ENCODE peak calls at places on chromosome 2, in four cellular contexts. One of them, this sample, is unnamed.

GRCh38 chr2:98917031-98917459 is 19.0 kb downstream of the CRACDL start:
- DNase-seq in WTC11: no peak
- DNase-seq in K562: no peak
- DNase-seq in SK-N-SH: no peak
- DNase-seq in this sample: no peak

GRCh38 chr2:160062283-160063005 is at the start of gene PLA2R1:
- DNase-seq in WTC11: peak; percentile 73
- DNase-seq in K562: no peak
- DNase-seq in SK-N-SH: no peak
- DNase-seq in this sample: no peak

GRCh38 chr2:240434728-240435456 is 571 bp upstream of the GPC1 start:
- DNase-seq in WTC11: peak; percentile 91
- DNase-seq in K562: peak; percentile 93
- DNase-seq in SK-N-SH: peak; percentile 99
- DNase-seq in this sample: peak; percentile 52

GRCh38 chr2:135904590-135904989 is 28.3 kb upstream of the MCM6 start:
- DNase-seq in WTC11: no peak
- DNase-seq in K562: no peak
- DNase-seq in SK-N-SH: no peak
- DNase-seq in this sample: no peak

GRCh38 chr2:102103992-102104871 is 38.3 kb upstream of the IL1R1 start:
- DNase-seq in WTC11: no peak
- DNase-seq in K562: no peak
- DNase-seq in SK-N-SH: no peak
- DNase-seq in this sample: no peak

GRCh38 chr2:2166844-2167243 is 164.2 kb downstream of the MYT1L start:
- DNase-seq in WTC11: no peak
- DNase-seq in K562: no peak
- DNase-seq in SK-N-SH: no peak
- DNase-seq in this sample: no peak

GRCh38 chr2:107810734-107811133 is 16.0 kb upstream of the RGPD4 start:
- DNase-seq in WTC11: no peak
- DNase-seq in K562: no peak
- DNase-seq in SK-N-SH: no peak
- DNase-seq in this sample: no peak

GRCh38 chr2:114170070-114170469 is 272.4 kb upstream of the DPP10 start:
- DNase-seq in WTC11: no peak
- DNase-seq in K562: no peak
- DNase-seq in SK-N-SH: no peak
- DNase-seq in this sample: no peak

GRCh38 chr2:215635788-215636139 is 199.9 kb upstream of the FN1 start:
- DNase-seq in WTC11: no peak
- DNase-seq in K562: no peak
- DNase-seq in SK-N-SH: no peak
- DNase-seq in this sample: peak; percentile 55

GRCh38 chr2:112541315-112542122 is 746 bp upstream of the POLR1B start:
- DNase-seq in WTC11: peak; percentile 73
- DNase-seq in K562: peak; percentile 81
- DNase-seq in SK-N-SH: peak; percentile 88
- DNase-seq in this sample: no peak

GRCh38 chr2:85419009-85419711 is 646 bp downstream of the SH2D6 start:
- DNase-seq in WTC11: no peak
- DNase-seq in K562: no peak
- DNase-seq in SK-N-SH: no peak
- DNase-seq in this sample: peak; percentile 74

GRCh38 chr2:113896791-113897190 is 6.9 kb downstream of the ACTR3 start:
- DNase-seq in WTC11: no peak
- DNase-seq in K562: no peak
- DNase-seq in SK-N-SH: no peak
- DNase-seq in this sample: no peak

GRCh38 chr2:233745073-233745755 is 14.9 kb upstream of the UGT1A1 start:
- DNase-seq in WTC11: no peak
- DNase-seq in K562: no peak
- DNase-seq in SK-N-SH: no peak
- DNase-seq in this sample: peak; percentile 98

GRCh38 chr2:902584-902983 is 48.1 kb upstream of the SNTG2 start:
- DNase-seq in WTC11: no peak
- DNase-seq in K562: no peak
- DNase-seq in SK-N-SH: no peak
- DNase-seq in this sample: no peak

GRCh38 chr2:173851256-173851655 is 113.9 kb downstream of the SP3 start:
- DNase-seq in WTC11: no peak
- DNase-seq in K562: no peak
- DNase-seq in SK-N-SH: peak; percentile 12
- DNase-seq in this sample: no peak

GRCh38 chr2:224162122-224162521 is 123.0 kb upstream of the SERPINE2 start:
- DNase-seq in WTC11: no peak
- DNase-seq in K562: no peak
- DNase-seq in SK-N-SH: no peak
- DNase-seq in this sample: no peak

GRCh38 chr2:200695178-200695930 is 109.5 kb downstream of the AOX1 start:
- DNase-seq in WTC11: no peak
- DNase-seq in K562: no peak
- DNase-seq in SK-N-SH: no peak
- DNase-seq in this sample: no peak

GRCh38 chr2:29062371-29062770 is 12.0 kb downstream of the PCARE start:
- DNase-seq in WTC11: no peak
- DNase-seq in K562: no peak
- DNase-seq in SK-N-SH: no peak
- DNase-seq in this sample: no peak

GRCh38 chr2:39488450-39488849 is 51.4 kb upstream of the MAP4K3 start:
- DNase-seq in WTC11: no peak
- DNase-seq in K562: no peak
- DNase-seq in SK-N-SH: no peak
- DNase-seq in this sample: peak; percentile 83

GRCh38 chr2:4576075-4576474 is 872.7 kb downstream of the DCDC2C start:
- DNase-seq in WTC11: no peak
- DNase-seq in K562: no peak
- DNase-seq in SK-N-SH: no peak
- DNase-seq in this sample: no peak

GRCh38 chr2:109376796-109377495 is 236.8 kb downstream of the SEPTIN10 start:
- DNase-seq in WTC11: no peak
- DNase-seq in K562: no peak
- DNase-seq in SK-N-SH: no peak
- DNase-seq in this sample: no peak

GRCh38 chr2:34096552-34097171 is 497.6 kb upstream of the FAM98A start:
- DNase-seq in WTC11: peak; percentile 58
- DNase-seq in K562: peak; percentile 14
- DNase-seq in SK-N-SH: peak; percentile 36
- DNase-seq in this sample: peak; percentile 53

GRCh38 chr2:75221872-75222271 is 22.6 kb upstream of the TACR1 start:
- DNase-seq in WTC11: no peak
- DNase-seq in K562: no peak
- DNase-seq in SK-N-SH: no peak
- DNase-seq in this sample: no peak

GRCh38 chr2:150588210-150588870 is 100.9 kb upstream of the RND3 start:
- DNase-seq in WTC11: no peak
- DNase-seq in K562: no peak
- DNase-seq in SK-N-SH: no peak
- DNase-seq in this sample: no peak

GRCh38 chr2:70443726-70444125 is 109.9 kb downstream of the TGFA start:
- DNase-seq in WTC11: no peak
- DNase-seq in K562: no peak
- DNase-seq in SK-N-SH: no peak
- DNase-seq in this sample: no peak

GRCh38 chr2:111247491-111247890 is 126.8 kb downstream of the BCL2L11 start:
- DNase-seq in WTC11: no peak
- DNase-seq in K562: no peak
- DNase-seq in SK-N-SH: no peak
- DNase-seq in this sample: no peak

GRCh38 chr2:234467289-234467688 is 29.6 kb downstream of the ARL4C start:
- DNase-seq in WTC11: no peak
- DNase-seq in K562: no peak
- DNase-seq in SK-N-SH: no peak
- DNase-seq in this sample: no peak

GRCh38 chr2:230128943-230129342 is 60.2 kb upstream of the SLC16A14 start:
- DNase-seq in WTC11: no peak
- DNase-seq in K562: no peak
- DNase-seq in SK-N-SH: no peak
- DNase-seq in this sample: no peak

GRCh38 chr2:156437876-156438410 is 1.8 kb downstream of the GPD2 start:
- DNase-seq in WTC11: no peak
- DNase-seq in K562: no peak
- DNase-seq in SK-N-SH: no peak
- DNase-seq in this sample: no peak

GRCh38 chr2:190514676-190515075 is 19.8 kb downstream of the NEMP2 start:
- DNase-seq in WTC11: no peak
- DNase-seq in K562: no peak
- DNase-seq in SK-N-SH: no peak
- DNase-seq in this sample: no peak

GRCh38 chr2:8413589-8414135 is 268.2 kb upstream of the ID2 start:
- DNase-seq in WTC11: no peak
- DNase-seq in K562: no peak
- DNase-seq in SK-N-SH: no peak
- DNase-seq in this sample: peak; percentile 98

GRCh38 chr2:145710303-145710702 is 1190.4 kb upstream of the ZEB2 start:
- DNase-seq in WTC11: no peak
- DNase-seq in K562: no peak
- DNase-seq in SK-N-SH: no peak
- DNase-seq in this sample: no peak

GRCh38 chr2:127047054-127047453 is 59.9 kb downstream of the BIN1 start:
- DNase-seq in WTC11: no peak
- DNase-seq in K562: no peak
- DNase-seq in SK-N-SH: peak; percentile 22
- DNase-seq in this sample: no peak

GRCh38 chr2:44358498-44358897 is 2.8 kb downstream of the PREPL start:
- DNase-seq in WTC11: no peak
- DNase-seq in K562: no peak
- DNase-seq in SK-N-SH: no peak
- DNase-seq in this sample: no peak

GRCh38 chr2:174662459-174662858 is 64.9 kb upstream of the WIPF1 start:
- DNase-seq in WTC11: no peak
- DNase-seq in K562: no peak
- DNase-seq in SK-N-SH: no peak
- DNase-seq in this sample: no peak

GRCh38 chr2:36785179-36785795 is 88.8 kb downstream of the VIT start:
- DNase-seq in WTC11: peak; percentile 71
- DNase-seq in K562: peak; percentile 73
- DNase-seq in SK-N-SH: peak; percentile 72
- DNase-seq in this sample: peak; percentile 65
- TF ChIP-seq FOXJ3 in WTC11: no peak
- TF ChIP-seq FOXJ3 in K562: no peak
- TF ChIP-seq FOXJ3 in SK-N-SH: no peak
- TF ChIP-seq FOXJ3 in this sample: peak; percentile 47

GRCh38 chr2:12539306-12539705 is 177.4 kb upstream of the TRIB2 start:
- DNase-seq in WTC11: no peak
- DNase-seq in K562: no peak
- DNase-seq in SK-N-SH: no peak
- DNase-seq in this sample: no peak
- TF ChIP-seq FOXJ3 in WTC11: no peak
- TF ChIP-seq FOXJ3 in K562: no peak
- TF ChIP-seq FOXJ3 in SK-N-SH: no peak
- TF ChIP-seq FOXJ3 in this sample: no peak

DNA sequence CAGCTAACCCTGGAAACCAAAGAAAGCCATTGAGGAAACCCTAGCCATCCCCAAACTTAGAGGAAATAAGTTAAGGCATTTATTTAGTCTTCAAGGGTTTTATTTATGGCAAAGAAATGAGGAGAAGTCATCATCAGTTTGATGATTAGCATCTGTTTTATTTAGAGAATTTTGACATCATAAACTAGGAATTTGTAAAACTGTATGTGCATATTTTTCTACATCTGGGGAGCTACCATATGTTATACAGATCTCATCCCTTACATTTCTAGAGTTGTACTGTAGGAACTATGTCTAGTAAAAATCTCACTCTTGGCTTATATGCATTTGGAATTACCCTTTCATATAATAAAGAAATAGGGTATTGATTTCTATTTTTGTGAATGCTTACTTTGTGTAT is 48.7 kb downstream of the FMNL2 start:
- DNase-seq in WTC11: no peak
- DNase-seq in K562: no peak
- DNase-seq in SK-N-SH: no peak
- DNase-seq in this sample: no peak
- TF ChIP-seq FOXJ3 in WTC11: no peak
- TF ChIP-seq FOXJ3 in K562: no peak
- TF ChIP-seq FOXJ3 in SK-N-SH: no peak
- TF ChIP-seq FOXJ3 in this sample: no peak

DNA sequence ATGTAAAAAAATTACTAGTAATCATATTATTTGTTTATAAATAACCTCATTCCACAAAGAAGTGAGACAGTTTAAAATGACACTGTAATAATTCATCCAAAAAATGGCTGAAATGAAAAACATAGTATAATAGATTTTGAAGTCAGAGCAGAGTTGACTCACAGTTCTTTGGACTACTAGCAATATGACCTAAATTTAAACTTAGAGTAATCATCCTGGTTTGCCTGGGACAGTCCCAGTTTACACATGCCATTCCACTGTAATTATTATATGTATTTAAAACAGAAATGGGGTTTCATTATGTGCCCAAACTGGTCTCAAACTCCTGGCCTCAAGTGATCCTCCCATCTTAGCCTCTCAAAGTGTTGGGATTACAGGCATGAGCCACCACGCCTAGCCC is 48.3 kb downstream of the CCDC88A start:
- DNase-seq in WTC11: no peak
- DNase-seq in K562: no peak
- DNase-seq in SK-N-SH: no peak
- DNase-seq in this sample: no peak
- TF ChIP-seq FOXJ3 in WTC11: no peak
- TF ChIP-seq FOXJ3 in K562: no peak
- TF ChIP-seq FOXJ3 in SK-N-SH: no peak
- TF ChIP-seq FOXJ3 in this sample: no peak

GRCh38 chr2:36277146-36277808 is 78.3 kb upstream of the CRIM1 start:
- DNase-seq in WTC11: no peak
- DNase-seq in K562: no peak
- DNase-seq in SK-N-SH: no peak
- DNase-seq in this sample: no peak
- TF ChIP-seq FOXJ3 in WTC11: no peak
- TF ChIP-seq FOXJ3 in K562: no peak
- TF ChIP-seq FOXJ3 in SK-N-SH: no peak
- TF ChIP-seq FOXJ3 in this sample: no peak

GRCh38 chr2:144310889-144311608 is 208.9 kb downstream of the ZEB2 start:
- DNase-seq in WTC11: no peak
- DNase-seq in K562: no peak
- DNase-seq in SK-N-SH: no peak
- DNase-seq in this sample: no peak
- TF ChIP-seq FOXJ3 in WTC11: no peak
- TF ChIP-seq FOXJ3 in K562: no peak
- TF ChIP-seq FOXJ3 in SK-N-SH: no peak
- TF ChIP-seq FOXJ3 in this sample: no peak

GRCh38 chr2:120605231-120605935 is 130.3 kb upstream of the GLI2 start:
- DNase-seq in WTC11: no peak
- DNase-seq in K562: no peak
- DNase-seq in SK-N-SH: no peak
- DNase-seq in this sample: no peak
- TF ChIP-seq FOXJ3 in WTC11: no peak
- TF ChIP-seq FOXJ3 in K562: no peak
- TF ChIP-seq FOXJ3 in SK-N-SH: no peak
- TF ChIP-seq FOXJ3 in this sample: no peak